ENCODE peak calls at places on chromosome X, in seven cellular contexts. D is heart right ventricle, W is GM10248, M is tibial artery, E is dorsolateral prefrontal cortex, G is type B pancreatic cell, H is lower leg skin. I is an unnamed sample.
A peak's percentile ranks its signal among the peaks of the same experiment; 100 is the strongest.

GRCh38 chrX:107775000-107775733 is 420 bp downstream of the TSC22D3 start:
- DNase-seq in D (no peak), W (no peak), M (no peak), E (no peak), G (no peak), H (no peak), I (no peak)

GRCh38 chrX:153818571-153819397 is 11.6 kb downstream of the PDZD4 start:
- DNase-seq in D (no peak), W (no peak), M (no peak), E (no peak), G (peak; percentile 73), H (no peak), I (no peak)

GRCh38 chrX:9091253-9091652 is 57.3 kb upstream of the FAM9B start:
- DNase-seq in D (no peak), W (no peak), M (no peak), E (no peak), G (no peak), H (no peak), I (no peak)

GRCh38 chrX:86237482-86237881 is 89.2 kb downstream of the DACH2 start:
- DNase-seq in D (no peak), W (no peak), M (no peak), E (no peak), G (no peak), H (no peak), I (no peak)

GRCh38 chrX:39309721-39310152 is 508.5 kb downstream of the MID1IP1 start:
- DNase-seq in D (peak; percentile 52), W (no peak), M (no peak), E (no peak), G (no peak), H (peak; percentile 13), I (no peak)

GRCh38 chrX:14030248-14030592 is 528 bp upstream of the GEMIN8 start:
- DNase-seq in D (no peak), W (no peak), M (no peak), E (no peak), G (no peak), H (no peak), I (no peak)

GRCh38 chrX:78066110-78066509 is 37.9 kb upstream of the PGK1 start:
- DNase-seq in D (no peak), W (no peak), M (no peak), E (no peak), G (no peak), H (no peak), I (no peak)

GRCh38 chrX:19581786-19582185 is 66.5 kb upstream of the MAP3K15 start:
- DNase-seq in D (no peak), W (no peak), M (no peak), E (no peak), G (no peak), H (no peak), I (no peak)

GRCh38 chrX:47178337-47178736 is 15.3 kb upstream of the UBA1 start:
- DNase-seq in D (no peak), W (no peak), M (no peak), E (no peak), G (no peak), H (no peak), I (no peak)

GRCh38 chrX:66675541-66675940 is 36.7 kb upstream of the EDA2R start:
- DNase-seq in D (no peak), W (no peak), M (no peak), E (no peak), G (no peak), H (no peak), I (no peak)

DNA sequence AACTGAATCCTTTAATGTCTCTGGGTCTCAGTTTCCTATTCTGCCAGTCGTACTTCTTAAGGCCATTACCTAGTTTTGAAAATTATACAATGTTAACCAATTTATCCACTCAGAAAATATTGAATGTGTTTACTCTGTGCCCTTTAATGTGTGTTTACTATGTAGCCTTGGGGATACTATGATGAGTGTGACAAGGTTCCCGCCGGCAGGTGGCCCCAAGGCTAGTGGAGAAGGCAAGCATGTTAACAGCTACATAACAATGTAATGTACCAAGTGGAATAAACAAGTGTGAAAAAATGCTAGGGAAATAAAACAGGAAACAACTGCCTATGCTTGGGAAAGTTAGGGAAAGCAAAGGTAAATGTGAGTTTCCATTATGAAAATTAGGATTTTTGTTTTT is 187.3 kb upstream of the MBNL3 start:
- DNase-seq in D (no peak), W (no peak), M (no peak), E (no peak), G (no peak), H (no peak), I (no peak)
- TF ChIP-seq CTCF in D (no peak), W (no peak), M (no peak), E (no peak), G (peak; percentile 18), H (no peak), I (no peak)

GRCh38 chrX:56765816-56766553 is 36.9 kb downstream of the NBDY start:
- DNase-seq in D (no peak), W (peak; percentile 24), M (no peak), E (no peak), G (peak; percentile 22), H (peak; percentile 42), I (no peak)

GRCh38 chrX:56763556-56764152 is 34.6 kb downstream of the NBDY start:
- DNase-seq in D (no peak), W (peak; percentile 48), M (no peak), E (peak; percentile 90), G (no peak), H (peak; percentile 94), I (peak; percentile 23)

GRCh38 chrX:56764975-56765791 is 36.1 kb downstream of the NBDY start:
- DNase-seq in D (no peak), W (peak; percentile 44), M (no peak), E (no peak), G (no peak), H (peak; percentile 81), I (no peak)

GRCh38 chrX:56764153-56764974 is 35.3 kb downstream of the NBDY start:
- DNase-seq in D (peak; percentile 58), W (peak; percentile 65), M (peak; percentile 26), E (peak; percentile 76), G (peak; percentile 63), H (peak; percentile 93), I (peak; percentile 36)

DNA sequence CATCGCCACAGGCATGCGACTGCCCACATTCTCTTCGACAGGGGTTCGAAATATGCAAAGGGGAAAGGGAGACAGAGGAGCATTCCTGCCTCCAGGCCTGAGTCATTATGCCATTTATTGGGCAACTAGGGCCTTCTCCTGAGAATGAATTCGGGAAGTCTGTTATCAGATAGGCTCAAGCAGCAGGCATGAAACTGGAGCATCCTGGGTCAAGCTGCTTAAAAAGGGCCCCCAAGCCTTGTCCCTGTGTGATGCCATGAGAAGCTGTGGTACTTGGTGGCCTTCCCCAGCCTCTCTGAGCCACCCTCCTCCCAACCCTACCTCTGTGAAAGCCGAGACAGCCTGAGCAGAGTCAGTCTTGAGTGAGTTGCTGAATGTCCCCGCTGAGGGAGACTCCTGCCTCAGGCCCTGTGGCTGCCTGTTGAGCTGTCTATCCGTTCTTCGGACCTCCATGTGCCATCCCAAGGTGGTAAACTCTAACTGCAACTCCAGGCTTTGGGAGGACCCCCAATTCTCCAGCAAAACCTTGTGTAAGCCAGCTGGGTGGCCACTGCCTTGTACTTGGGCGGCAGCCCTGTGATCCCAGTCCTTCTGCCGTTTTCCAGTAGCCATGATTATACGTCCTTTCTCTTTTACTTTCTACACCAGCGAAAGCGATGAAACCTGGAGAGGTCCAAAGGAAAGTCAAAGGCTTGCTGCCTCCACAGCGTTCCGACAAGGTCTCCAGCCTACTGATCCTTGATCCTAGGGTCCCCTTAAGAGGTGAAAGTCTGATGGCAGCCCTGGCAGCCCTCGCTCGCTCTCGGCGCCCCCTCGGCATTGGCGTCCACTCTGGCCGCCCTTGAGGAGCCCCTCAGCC is 37.7 kb downstream of the NBDY start:
- DNase-seq in D (no peak), W (no peak), M (no peak), E (no peak), G (peak; percentile 29), H (peak; percentile 83), I (no peak)
- TF ChIP-seq CTCF in D (no peak), W (no peak), M (no peak), E (no peak), G (no peak), H (no peak), I (no peak)

DNA sequence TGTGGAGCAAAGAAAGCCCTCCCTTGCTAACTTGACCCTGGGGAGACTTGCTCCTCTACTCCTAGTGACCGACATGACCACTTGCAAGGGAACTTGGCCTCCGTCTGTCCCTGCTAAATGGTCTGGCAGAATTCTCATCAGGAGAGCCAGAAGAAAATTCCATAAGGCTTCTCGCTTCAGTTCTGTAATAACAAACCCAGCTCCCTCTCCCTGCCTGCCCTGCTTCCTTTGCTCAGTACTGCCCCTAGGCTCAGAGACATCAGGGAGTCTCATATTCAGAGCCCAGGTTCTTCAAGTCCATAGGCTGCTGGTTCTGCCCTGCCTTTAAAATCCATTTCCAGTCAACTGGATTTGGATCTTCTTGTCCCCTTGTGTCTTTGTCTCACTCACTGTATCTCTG is 13.1 kb downstream of the DOCK11 start:
- DNase-seq in D (peak; percentile 7), W (no peak), M (peak; percentile 21), E (no peak), G (no peak), H (peak; percentile 14), I (no peak)
- TF ChIP-seq CTCF in D (no peak), W (no peak), M (no peak), E (no peak), G (no peak), H (no peak), I (no peak)

DNA sequence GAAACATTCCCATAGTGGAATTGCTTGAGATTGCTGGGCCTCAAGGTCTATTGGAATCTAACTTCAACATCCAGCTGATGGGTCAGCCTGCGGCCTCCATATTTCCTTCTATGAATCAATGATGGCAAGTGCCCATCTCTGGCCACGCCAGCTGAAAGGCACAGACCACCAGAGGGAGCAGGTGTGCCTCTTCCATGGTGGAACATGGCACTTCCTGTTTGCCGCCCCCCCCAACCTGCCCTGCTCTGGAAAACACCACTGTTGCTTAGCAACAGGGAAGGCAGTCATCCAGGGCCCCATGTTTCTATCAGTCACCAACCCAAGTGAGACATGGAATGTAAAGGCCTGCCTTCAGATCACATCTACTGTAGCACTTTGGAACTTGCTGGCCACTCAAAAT is 11.6 kb downstream of the PAGE4 start:
- DNase-seq in D (peak; percentile 41), W (peak; percentile 25), M (no peak), E (peak; percentile 65), G (no peak), H (no peak), I (peak; percentile 22)
- TF ChIP-seq CTCF in D (peak; percentile 32), W (peak; percentile 23), M (no peak), E (peak; percentile 40), G (peak; percentile 68), H (no peak), I (no peak)

DNA sequence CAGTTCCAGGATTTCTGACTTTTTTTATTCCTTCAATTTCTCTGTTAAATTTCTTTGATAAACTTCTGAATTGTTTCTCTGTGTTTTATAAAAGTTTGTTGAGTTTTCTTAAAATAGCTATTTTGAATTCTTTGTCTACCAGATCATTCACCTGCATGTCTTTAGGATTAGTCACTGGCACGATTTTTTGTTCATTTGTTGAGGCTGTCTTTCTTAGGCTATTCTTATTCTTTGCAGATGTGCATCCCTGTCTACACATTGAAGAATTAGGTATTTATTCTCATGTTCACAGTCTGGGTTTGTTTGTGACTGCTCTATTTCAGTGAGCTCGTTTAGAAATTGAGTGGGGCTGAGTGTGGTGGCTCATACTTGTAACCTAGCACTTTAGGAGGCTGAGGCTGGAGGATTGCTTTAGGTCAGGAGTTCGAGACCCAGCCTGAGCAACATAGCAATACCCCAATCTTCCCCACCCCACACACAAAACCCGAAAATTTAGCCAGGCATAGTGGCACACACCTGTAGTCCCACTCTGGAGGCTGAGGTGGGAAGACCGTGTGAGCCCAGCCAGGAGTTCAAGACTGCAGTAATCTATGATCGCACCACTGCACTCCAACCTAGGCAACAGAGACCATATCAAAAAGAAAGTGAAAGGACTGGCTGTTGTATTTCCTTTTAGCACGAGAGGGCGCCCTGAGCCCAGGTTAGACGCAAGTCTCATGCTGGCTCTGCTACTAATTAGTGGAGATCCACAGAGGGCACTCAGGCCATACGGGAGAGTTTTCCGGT is 42.0 kb downstream of the F8 start:
- DNase-seq in D (peak; percentile 74), W (peak; percentile 61), M (peak; percentile 70), E (peak; percentile 74), G (peak; percentile 70), H (peak; percentile 91), I (peak; percentile 47)
- TF ChIP-seq CTCF in D (peak; percentile 61), W (peak; percentile 64), M (peak; percentile 70), E (peak; percentile 62), G (peak; percentile 78), H (no peak), I (no peak)